ENCODE peak calls at places on chromosomes 16 and 17, in ten cellular contexts. One of them, this sample, is unnamed.
A peak's percentile ranks its signal among the peaks of the same experiment; 100 is the strongest.

GRCh38 chr17:80468222-80468621 is 8.2 kb downstream of the NPTX1 start:
- DNase-seq in pancreas: no peak
- DNase-seq in transverse colon: no peak
- DNase-seq in cardiac muscle cell: peak; percentile 75
- DNase-seq in tibial nerve: no peak
- DNase-seq in mesendoderm: no peak
- DNase-seq in PC-9: no peak
- DNase-seq in breast epithelium: no peak
- DNase-seq in DND-41: no peak
- DNase-seq in fibroblast of lung: no peak
- DNase-seq in this sample: no peak

GRCh38 chr17:75346906-75347305 is 57.7 kb upstream of the SLC25A19 start:
- DNase-seq in pancreas: no peak
- DNase-seq in transverse colon: no peak
- DNase-seq in cardiac muscle cell: no peak
- DNase-seq in tibial nerve: no peak
- DNase-seq in mesendoderm: peak; percentile 82
- DNase-seq in PC-9: peak; percentile 36
- DNase-seq in breast epithelium: no peak
- DNase-seq in DND-41: peak; percentile 54
- DNase-seq in fibroblast of lung: peak; percentile 28
- DNase-seq in this sample: no peak

GRCh38 chr16:49345829-49346228 is 27.8 kb upstream of the C16orf78 start:
- DNase-seq in pancreas: no peak
- DNase-seq in transverse colon: no peak
- DNase-seq in cardiac muscle cell: peak; percentile 71
- DNase-seq in tibial nerve: no peak
- DNase-seq in mesendoderm: peak; percentile 49
- DNase-seq in PC-9: no peak
- DNase-seq in breast epithelium: no peak
- DNase-seq in DND-41: peak; percentile 71
- DNase-seq in fibroblast of lung: no peak
- DNase-seq in this sample: no peak

GRCh38 chr16:13154799-13155198 is 253.4 kb downstream of the SHISA9 start:
- DNase-seq in pancreas: no peak
- DNase-seq in transverse colon: no peak
- DNase-seq in cardiac muscle cell: no peak
- DNase-seq in tibial nerve: no peak
- DNase-seq in mesendoderm: no peak
- DNase-seq in PC-9: no peak
- DNase-seq in breast epithelium: no peak
- DNase-seq in DND-41: no peak
- DNase-seq in fibroblast of lung: no peak
- DNase-seq in this sample: no peak

GRCh38 chr16:3610698-3611144 is 685 bp downstream of the SLX4 start:
- DNase-seq in pancreas: no peak
- DNase-seq in transverse colon: no peak
- DNase-seq in cardiac muscle cell: peak; percentile 48
- DNase-seq in tibial nerve: no peak
- DNase-seq in mesendoderm: peak; percentile 46
- DNase-seq in PC-9: no peak
- DNase-seq in breast epithelium: no peak
- DNase-seq in DND-41: no peak
- DNase-seq in fibroblast of lung: no peak
- DNase-seq in this sample: no peak

GRCh38 chr16:82524939-82525338 is 101.8 kb upstream of the CDH13 start:
- DNase-seq in pancreas: no peak
- DNase-seq in transverse colon: no peak
- DNase-seq in cardiac muscle cell: no peak
- DNase-seq in tibial nerve: no peak
- DNase-seq in mesendoderm: no peak
- DNase-seq in PC-9: no peak
- DNase-seq in breast epithelium: no peak
- DNase-seq in DND-41: no peak
- DNase-seq in fibroblast of lung: no peak
- DNase-seq in this sample: no peak

GRCh38 chr16:87713469-87714229 is 52.1 kb downstream of the KLHDC4 start:
- DNase-seq in pancreas: no peak
- DNase-seq in transverse colon: no peak
- DNase-seq in cardiac muscle cell: no peak
- DNase-seq in tibial nerve: no peak
- DNase-seq in mesendoderm: no peak
- DNase-seq in PC-9: no peak
- DNase-seq in breast epithelium: no peak
- DNase-seq in DND-41: no peak
- DNase-seq in fibroblast of lung: no peak
- DNase-seq in this sample: peak; percentile 49

GRCh38 chr16:29844575-29845331 is 18.3 kb downstream of the CDIPT start:
- DNase-seq in pancreas: no peak
- DNase-seq in transverse colon: no peak
- DNase-seq in cardiac muscle cell: no peak
- DNase-seq in tibial nerve: no peak
- DNase-seq in mesendoderm: no peak
- DNase-seq in PC-9: no peak
- DNase-seq in breast epithelium: no peak
- DNase-seq in DND-41: no peak
- DNase-seq in fibroblast of lung: peak; percentile 47
- DNase-seq in this sample: no peak

GRCh38 chr16:89759742-89760366 is 38.5 kb downstream of the ZNF276 start:
- DNase-seq in pancreas: no peak
- DNase-seq in transverse colon: no peak
- DNase-seq in cardiac muscle cell: no peak
- DNase-seq in tibial nerve: no peak
- DNase-seq in mesendoderm: peak; percentile 37
- DNase-seq in PC-9: no peak
- DNase-seq in breast epithelium: no peak
- DNase-seq in DND-41: no peak
- DNase-seq in fibroblast of lung: no peak
- DNase-seq in this sample: no peak

GRCh38 chr16:89761304-89761922 is 40.1 kb downstream of the ZNF276 start:
- DNase-seq in pancreas: no peak
- DNase-seq in transverse colon: no peak
- DNase-seq in cardiac muscle cell: no peak
- DNase-seq in tibial nerve: no peak
- DNase-seq in mesendoderm: no peak
- DNase-seq in PC-9: no peak
- DNase-seq in breast epithelium: no peak
- DNase-seq in DND-41: no peak
- DNase-seq in fibroblast of lung: no peak
- DNase-seq in this sample: peak; percentile 44

GRCh38 chr16:89770367-89770766 is 46.1 kb downstream of the FANCA start:
- DNase-seq in pancreas: no peak
- DNase-seq in transverse colon: no peak
- DNase-seq in cardiac muscle cell: no peak
- DNase-seq in tibial nerve: no peak
- DNase-seq in mesendoderm: no peak
- DNase-seq in PC-9: no peak
- DNase-seq in breast epithelium: no peak
- DNase-seq in DND-41: no peak
- DNase-seq in fibroblast of lung: no peak
- DNase-seq in this sample: no peak

GRCh38 chr16:89765292-89765810 is 44.0 kb downstream of the ZNF276 start:
- DNase-seq in pancreas: no peak
- DNase-seq in transverse colon: no peak
- DNase-seq in cardiac muscle cell: no peak
- DNase-seq in tibial nerve: no peak
- DNase-seq in mesendoderm: no peak
- DNase-seq in PC-9: no peak
- DNase-seq in breast epithelium: no peak
- DNase-seq in DND-41: no peak
- DNase-seq in fibroblast of lung: no peak
- DNase-seq in this sample: no peak

DNA sequence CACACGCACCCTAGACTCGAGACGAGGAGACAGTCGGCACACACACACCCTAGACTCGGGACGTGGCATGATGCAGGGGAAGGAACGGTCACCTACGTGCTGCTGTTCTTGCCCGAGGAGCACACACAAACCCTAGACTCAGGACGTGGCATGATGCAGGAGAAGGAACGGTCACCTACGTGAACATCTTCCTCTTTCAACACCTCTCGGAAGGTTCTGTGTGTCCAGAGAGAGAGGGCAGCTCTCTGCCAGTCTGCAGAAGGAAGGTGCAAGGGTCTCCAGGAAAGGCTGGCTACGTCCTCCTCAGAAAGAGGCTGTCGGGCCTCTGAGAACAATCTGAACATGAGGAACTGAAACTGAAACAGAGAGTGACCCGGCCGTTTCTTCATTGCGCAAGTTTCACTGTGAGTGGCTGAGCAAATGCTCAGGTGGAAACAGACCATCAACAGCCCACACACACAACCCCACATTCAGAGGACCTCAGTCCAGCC is 43.4 kb downstream of the ZNF276 start:
- DNase-seq in pancreas: no peak
- DNase-seq in transverse colon: peak; percentile 85
- DNase-seq in cardiac muscle cell: no peak
- DNase-seq in tibial nerve: peak; percentile 21
- DNase-seq in mesendoderm: no peak
- DNase-seq in PC-9: no peak
- DNase-seq in breast epithelium: no peak
- DNase-seq in DND-41: no peak
- DNase-seq in fibroblast of lung: no peak
- DNase-seq in this sample: peak; percentile 86
- H3K4me3 ChIP-seq in pancreas: no peak overlapping the region
- H3K4me3 ChIP-seq in transverse colon: peak overlapping the region; percentile 35
- H3K4me3 ChIP-seq in cardiac muscle cell: no peak overlapping the region
- H3K4me3 ChIP-seq in tibial nerve: no peak overlapping the region
- H3K4me3 ChIP-seq in mesendoderm: no peak overlapping the region
- H3K4me3 ChIP-seq in PC-9: no peak overlapping the region
- H3K4me3 ChIP-seq in breast epithelium: peak overlapping the region; percentile 35
- H3K4me3 ChIP-seq in DND-41: no peak overlapping the region
- H3K4me3 ChIP-seq in fibroblast of lung: no peak overlapping the region
- H3K4me3 ChIP-seq in this sample: peak overlapping the region; percentile 86

GRCh38 chr16:67415872-67416793 is at the start of gene ZDHHC1:
- DNase-seq in pancreas: peak; percentile 93
- DNase-seq in transverse colon: peak; percentile 76
- DNase-seq in cardiac muscle cell: peak; percentile 82
- DNase-seq in tibial nerve: no peak
- DNase-seq in mesendoderm: peak; percentile 83
- DNase-seq in PC-9: peak; percentile 72
- DNase-seq in breast epithelium: peak; percentile 77
- DNase-seq in DND-41: no peak
- DNase-seq in fibroblast of lung: peak; percentile 65
- DNase-seq in this sample: no peak
- H3K27ac ChIP-seq in pancreas: peak within 1 kb of the TSS; percentile 77
- H3K27ac ChIP-seq in transverse colon: peak within 1 kb of the TSS; percentile 78
- H3K27ac ChIP-seq in cardiac muscle cell: no peak within 1 kb of the TSS
- H3K27ac ChIP-seq in tibial nerve: peak within 1 kb of the TSS; percentile 49
- H3K27ac ChIP-seq in mesendoderm: no peak within 1 kb of the TSS
- H3K27ac ChIP-seq in PC-9: no peak within 1 kb of the TSS
- H3K27ac ChIP-seq in breast epithelium: peak within 1 kb of the TSS; percentile 95
- H3K27ac ChIP-seq in DND-41: no peak within 1 kb of the TSS
- H3K27ac ChIP-seq in fibroblast of lung: peak within 1 kb of the TSS; percentile 88
- H3K27ac ChIP-seq in this sample: no peak within 1 kb of the TSS

GRCh38 chr17:15967706-15968399 is 22.9 kb downstream of the ADORA2B start:
- DNase-seq in pancreas: no peak
- DNase-seq in transverse colon: no peak
- DNase-seq in cardiac muscle cell: no peak
- DNase-seq in tibial nerve: no peak
- DNase-seq in mesendoderm: no peak
- DNase-seq in PC-9: no peak
- DNase-seq in breast epithelium: no peak
- DNase-seq in DND-41: no peak
- DNase-seq in fibroblast of lung: no peak
- DNase-seq in this sample: no peak

GRCh38 chr17:15969463-15969862 is 24.5 kb downstream of the ADORA2B start:
- DNase-seq in pancreas: no peak
- DNase-seq in transverse colon: no peak
- DNase-seq in cardiac muscle cell: no peak
- DNase-seq in tibial nerve: no peak
- DNase-seq in mesendoderm: no peak
- DNase-seq in PC-9: no peak
- DNase-seq in breast epithelium: no peak
- DNase-seq in DND-41: no peak
- DNase-seq in fibroblast of lung: no peak
- DNase-seq in this sample: no peak

GRCh38 chr17:15966183-15966878 is 21.4 kb downstream of the ADORA2B start:
- DNase-seq in pancreas: no peak
- DNase-seq in transverse colon: peak; percentile 68
- DNase-seq in cardiac muscle cell: peak; percentile 82
- DNase-seq in tibial nerve: no peak
- DNase-seq in mesendoderm: peak; percentile 83
- DNase-seq in PC-9: peak; percentile 62
- DNase-seq in breast epithelium: no peak
- DNase-seq in DND-41: no peak
- DNase-seq in fibroblast of lung: peak; percentile 22
- DNase-seq in this sample: no peak

GRCh38 chr17:15965510-15965909 is 20.6 kb downstream of the ADORA2B start:
- DNase-seq in pancreas: no peak
- DNase-seq in transverse colon: no peak
- DNase-seq in cardiac muscle cell: no peak
- DNase-seq in tibial nerve: no peak
- DNase-seq in mesendoderm: no peak
- DNase-seq in PC-9: no peak
- DNase-seq in breast epithelium: no peak
- DNase-seq in DND-41: peak; percentile 64
- DNase-seq in fibroblast of lung: no peak
- DNase-seq in this sample: no peak

DNA sequence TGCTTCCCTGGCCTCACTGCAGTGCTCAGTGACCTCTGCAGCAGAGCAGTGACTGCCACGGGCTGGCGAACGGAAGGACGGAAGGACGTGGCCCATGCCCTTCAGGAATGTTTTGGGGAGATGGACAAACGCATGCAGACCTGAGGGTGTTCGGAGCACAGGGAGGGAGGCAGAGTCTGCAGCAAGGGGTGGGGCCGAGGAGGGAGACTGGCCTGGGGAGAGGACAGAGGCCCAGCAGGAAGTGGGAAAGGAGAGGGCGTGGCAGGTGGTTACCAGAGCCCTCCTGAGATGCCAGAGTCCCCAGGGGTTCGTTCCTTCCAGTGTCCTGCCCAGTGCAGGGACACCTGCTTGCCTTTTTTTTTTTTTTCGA is 21.9 kb downstream of the ADORA2B start:
- DNase-seq in pancreas: no peak
- DNase-seq in transverse colon: peak; percentile 79
- DNase-seq in cardiac muscle cell: peak; percentile 10
- DNase-seq in tibial nerve: no peak
- DNase-seq in mesendoderm: peak; percentile 63
- DNase-seq in PC-9: peak; percentile 92
- DNase-seq in breast epithelium: no peak
- DNase-seq in DND-41: peak; percentile 28
- DNase-seq in fibroblast of lung: no peak
- DNase-seq in this sample: no peak
- H3K4me3 ChIP-seq in pancreas: no peak overlapping the region
- H3K4me3 ChIP-seq in transverse colon: no peak overlapping the region
- H3K4me3 ChIP-seq in cardiac muscle cell: no peak overlapping the region
- H3K4me3 ChIP-seq in tibial nerve: no peak overlapping the region
- H3K4me3 ChIP-seq in mesendoderm: no peak overlapping the region
- H3K4me3 ChIP-seq in PC-9: peak overlapping the region; percentile 45
- H3K4me3 ChIP-seq in breast epithelium: no peak overlapping the region
- H3K4me3 ChIP-seq in DND-41: no peak overlapping the region
- H3K4me3 ChIP-seq in fibroblast of lung: no peak overlapping the region
- H3K4me3 ChIP-seq in this sample: no peak overlapping the region

DNA sequence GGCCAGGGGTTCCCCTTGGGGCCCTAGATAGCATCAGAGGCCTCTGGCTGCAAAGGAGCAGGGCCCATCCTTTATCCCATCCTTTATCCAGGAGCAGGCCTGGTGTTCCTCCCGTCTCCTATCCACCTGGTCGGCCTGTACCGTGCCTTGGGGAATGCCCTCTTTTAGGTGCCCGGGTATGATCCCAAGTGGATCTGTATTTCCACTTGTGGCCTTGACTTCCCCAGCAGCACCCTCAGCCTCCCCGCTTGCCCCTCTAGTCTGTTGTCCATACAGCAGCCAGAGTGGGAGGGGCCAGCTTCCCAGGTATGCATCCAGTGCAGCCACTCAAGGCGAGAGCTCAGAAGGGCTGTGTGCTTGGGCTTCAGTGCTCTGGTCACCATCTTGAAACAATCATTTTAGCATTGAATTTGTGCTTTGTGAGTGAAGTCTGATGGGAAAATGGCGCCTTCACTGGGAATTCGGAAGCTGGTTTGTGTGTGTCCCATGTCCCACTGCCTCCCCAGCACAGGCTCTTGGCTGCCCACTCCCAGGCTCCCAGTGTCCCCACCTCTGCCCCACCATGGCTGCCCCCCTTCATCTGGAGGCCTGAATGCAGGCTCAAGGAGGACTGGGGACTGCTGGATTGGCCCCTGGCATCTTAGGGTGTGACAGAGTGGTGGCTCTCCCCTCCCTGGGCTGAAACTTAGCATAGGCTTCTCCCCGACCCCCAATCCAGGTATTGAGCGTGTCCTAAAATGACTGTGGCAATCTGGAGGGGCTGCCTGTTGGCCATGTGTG is 3.2 kb upstream of the RNF112 start:
- DNase-seq in pancreas: no peak
- DNase-seq in transverse colon: no peak
- DNase-seq in cardiac muscle cell: no peak
- DNase-seq in tibial nerve: no peak
- DNase-seq in mesendoderm: no peak
- DNase-seq in PC-9: no peak
- DNase-seq in breast epithelium: no peak
- DNase-seq in DND-41: no peak
- DNase-seq in fibroblast of lung: no peak
- DNase-seq in this sample: no peak
- H3K27ac ChIP-seq in pancreas: no peak overlapping the region
- H3K27ac ChIP-seq in transverse colon: no peak overlapping the region
- H3K27ac ChIP-seq in cardiac muscle cell: no peak overlapping the region
- H3K27ac ChIP-seq in tibial nerve: no peak overlapping the region
- H3K27ac ChIP-seq in mesendoderm: no peak overlapping the region
- H3K27ac ChIP-seq in PC-9: no peak overlapping the region
- H3K27ac ChIP-seq in breast epithelium: no peak overlapping the region
- H3K27ac ChIP-seq in DND-41: no peak overlapping the region
- H3K27ac ChIP-seq in fibroblast of lung: no peak overlapping the region
- H3K27ac ChIP-seq in this sample: no peak overlapping the region